ENCODE peak calls at places on chromosome 15, in five cellular contexts. One of them, this sample, is unnamed.

GRCh38 chr15:39113741-39114140 is 467.1 kb upstream of the THBS1 start:
- DNase-seq in ovary: no peak
- DNase-seq in psoas muscle: no peak
- DNase-seq in epithelial cell of esophagus: no peak
- DNase-seq in fibroblast of lung: no peak
- DNase-seq in this sample: no peak

GRCh38 chr15:75171408-75171807 is 30.3 kb upstream of the C15orf39 start:
- DNase-seq in ovary: no peak
- DNase-seq in psoas muscle: no peak
- DNase-seq in epithelial cell of esophagus: peak; percentile 49
- DNase-seq in fibroblast of lung: peak; percentile 91
- DNase-seq in this sample: no peak

GRCh38 chr15:88987951-88988671 is 74.9 kb upstream of the MFGE8 start:
- DNase-seq in ovary: no peak
- DNase-seq in psoas muscle: no peak
- DNase-seq in epithelial cell of esophagus: no peak
- DNase-seq in fibroblast of lung: peak; percentile 77
- DNase-seq in this sample: no peak

GRCh38 chr15:31461911-31462480 is 135.4 kb downstream of the KLF13 start:
- DNase-seq in ovary: no peak
- DNase-seq in psoas muscle: no peak
- DNase-seq in epithelial cell of esophagus: no peak
- DNase-seq in fibroblast of lung: no peak
- DNase-seq in this sample: no peak

GRCh38 chr15:58070801-58071418 is 5.4 kb upstream of the ALDH1A2 start:
- DNase-seq in ovary: peak; percentile 32
- DNase-seq in psoas muscle: peak; percentile 68
- DNase-seq in epithelial cell of esophagus: peak; percentile 68
- DNase-seq in fibroblast of lung: peak; percentile 30
- DNase-seq in this sample: peak; percentile 29

GRCh38 chr15:87902772-87903388 is 353.7 kb downstream of the NTRK3 start:
- DNase-seq in ovary: no peak
- DNase-seq in psoas muscle: no peak
- DNase-seq in epithelial cell of esophagus: no peak
- DNase-seq in fibroblast of lung: no peak
- DNase-seq in this sample: no peak

GRCh38 chr15:41292521-41292920 is 39.9 kb downstream of the OIP5 start:
- DNase-seq in ovary: no peak
- DNase-seq in psoas muscle: no peak
- DNase-seq in epithelial cell of esophagus: no peak
- DNase-seq in fibroblast of lung: peak; percentile 17
- DNase-seq in this sample: no peak

GRCh38 chr15:40762919-40763800 is 708 bp upstream of the GCHFR start:
- DNase-seq in ovary: peak; percentile 79
- DNase-seq in psoas muscle: peak; percentile 81
- DNase-seq in epithelial cell of esophagus: peak; percentile 46
- DNase-seq in fibroblast of lung: peak; percentile 57
- DNase-seq in this sample: peak; percentile 60

GRCh38 chr15:54481819-54482218 is 503.6 kb downstream of the UNC13C start:
- DNase-seq in ovary: no peak
- DNase-seq in psoas muscle: no peak
- DNase-seq in epithelial cell of esophagus: no peak
- DNase-seq in fibroblast of lung: no peak
- DNase-seq in this sample: no peak

GRCh38 chr15:101637549-101638318 is 14.4 kb downstream of the TM2D3 start:
- DNase-seq in ovary: no peak
- DNase-seq in psoas muscle: no peak
- DNase-seq in epithelial cell of esophagus: peak; percentile 85
- DNase-seq in fibroblast of lung: peak; percentile 58
- DNase-seq in this sample: no peak

GRCh38 chr15:90774731-90775521 is 57.8 kb downstream of the BLM start:
- DNase-seq in ovary: no peak
- DNase-seq in psoas muscle: no peak
- DNase-seq in epithelial cell of esophagus: peak; percentile 70
- DNase-seq in fibroblast of lung: peak; percentile 88
- DNase-seq in this sample: no peak

GRCh38 chr15:74134387-74135027 is 4.1 kb downstream of the ISLR2 start:
- DNase-seq in ovary: peak; percentile 23
- DNase-seq in psoas muscle: peak; percentile 78
- DNase-seq in epithelial cell of esophagus: peak; percentile 49
- DNase-seq in fibroblast of lung: peak; percentile 35
- DNase-seq in this sample: peak; percentile 51

GRCh38 chr15:74216949-74217348 is 14.4 kb upstream of the STRA6 start:
- DNase-seq in ovary: no peak
- DNase-seq in psoas muscle: no peak
- DNase-seq in epithelial cell of esophagus: no peak
- DNase-seq in fibroblast of lung: no peak
- DNase-seq in this sample: no peak

GRCh38 chr15:68278345-68279217 is 1.0 kb downstream of the FEM1B start:
- DNase-seq in ovary: no peak
- DNase-seq in psoas muscle: no peak
- DNase-seq in epithelial cell of esophagus: peak; percentile 61
- DNase-seq in fibroblast of lung: peak; percentile 66
- DNase-seq in this sample: no peak

GRCh38 chr15:90097475-90097874 is 4.8 kb downstream of the IDH2 start:
- DNase-seq in ovary: no peak
- DNase-seq in psoas muscle: no peak
- DNase-seq in epithelial cell of esophagus: no peak
- DNase-seq in fibroblast of lung: no peak
- DNase-seq in this sample: peak; percentile 61

GRCh38 chr15:38647683-38648082 is 83.1 kb upstream of the RASGRP1 start:
- DNase-seq in ovary: no peak
- DNase-seq in psoas muscle: no peak
- DNase-seq in epithelial cell of esophagus: peak; percentile 74
- DNase-seq in fibroblast of lung: peak; percentile 7
- DNase-seq in this sample: no peak

GRCh38 chr15:32036972-32037371 is 6.7 kb downstream of the CHRNA7 start:
- DNase-seq in ovary: no peak
- DNase-seq in psoas muscle: no peak
- DNase-seq in epithelial cell of esophagus: no peak
- DNase-seq in fibroblast of lung: no peak
- DNase-seq in this sample: no peak

GRCh38 chr15:95760508-95760907 is 570.0 kb upstream of the NR2F2 start:
- DNase-seq in ovary: peak; percentile 68
- DNase-seq in psoas muscle: no peak
- DNase-seq in epithelial cell of esophagus: no peak
- DNase-seq in fibroblast of lung: no peak
- DNase-seq in this sample: no peak

GRCh38 chr15:31501536-31502157 is 175.0 kb downstream of the KLF13 start:
- DNase-seq in ovary: no peak
- DNase-seq in psoas muscle: no peak
- DNase-seq in epithelial cell of esophagus: no peak
- DNase-seq in fibroblast of lung: no peak
- DNase-seq in this sample: no peak

GRCh38 chr15:96992817-96993216 is 662.3 kb downstream of the NR2F2 start:
- DNase-seq in ovary: no peak
- DNase-seq in psoas muscle: no peak
- DNase-seq in epithelial cell of esophagus: no peak
- DNase-seq in fibroblast of lung: no peak
- DNase-seq in this sample: no peak

GRCh38 chr15:72155021-72155621 is 36.9 kb downstream of the SENP8 start:
- DNase-seq in ovary: peak; percentile 39
- DNase-seq in psoas muscle: peak; percentile 78
- DNase-seq in epithelial cell of esophagus: peak; percentile 91
- DNase-seq in fibroblast of lung: peak; percentile 42
- DNase-seq in this sample: no peak

GRCh38 chr15:98382139-98382538 is 266.2 kb upstream of the IGF1R start:
- DNase-seq in ovary: no peak
- DNase-seq in psoas muscle: no peak
- DNase-seq in epithelial cell of esophagus: no peak
- DNase-seq in fibroblast of lung: no peak
- DNase-seq in this sample: no peak

DNA sequence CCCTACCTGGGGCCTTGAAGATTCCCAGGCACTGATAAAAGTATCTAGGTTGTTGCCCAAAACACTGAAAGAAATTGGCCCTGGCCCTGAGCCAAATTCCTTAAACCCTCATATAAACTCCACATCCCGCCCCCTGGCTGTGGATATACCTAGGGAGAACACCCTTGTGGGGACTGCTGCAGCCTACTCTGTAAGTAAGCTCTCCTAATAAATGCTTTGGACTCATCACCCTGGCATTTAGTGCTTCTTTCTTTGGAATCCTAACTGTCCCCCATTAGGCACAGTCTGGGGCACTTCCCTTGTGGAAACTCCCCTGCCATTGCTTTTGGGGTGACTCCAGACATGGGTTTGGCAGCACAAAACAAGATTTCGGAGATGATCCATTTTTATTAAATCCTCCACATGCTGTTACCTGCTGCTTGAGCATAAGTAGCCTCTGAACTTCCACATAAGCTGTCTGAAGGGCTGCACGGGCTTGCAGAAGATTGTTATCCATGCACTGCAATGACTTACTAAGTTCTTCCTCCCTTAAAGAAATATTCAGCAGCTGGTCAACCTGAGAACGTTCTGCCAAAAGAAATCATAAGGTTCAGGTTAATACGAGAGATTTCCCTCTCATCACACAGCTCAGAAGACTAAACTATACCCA is 46.4 kb downstream of the ZNF106 start:
- DNase-seq in ovary: no peak
- DNase-seq in psoas muscle: no peak
- DNase-seq in epithelial cell of esophagus: peak; percentile 4
- DNase-seq in fibroblast of lung: peak; percentile 39
- DNase-seq in this sample: no peak
- TF ChIP-seq CTCF in ovary: no peak
- TF ChIP-seq CTCF in psoas muscle: no peak
- TF ChIP-seq CTCF in epithelial cell of esophagus: no peak
- TF ChIP-seq CTCF in fibroblast of lung: no peak
- TF ChIP-seq CTCF in this sample: no peak

DNA sequence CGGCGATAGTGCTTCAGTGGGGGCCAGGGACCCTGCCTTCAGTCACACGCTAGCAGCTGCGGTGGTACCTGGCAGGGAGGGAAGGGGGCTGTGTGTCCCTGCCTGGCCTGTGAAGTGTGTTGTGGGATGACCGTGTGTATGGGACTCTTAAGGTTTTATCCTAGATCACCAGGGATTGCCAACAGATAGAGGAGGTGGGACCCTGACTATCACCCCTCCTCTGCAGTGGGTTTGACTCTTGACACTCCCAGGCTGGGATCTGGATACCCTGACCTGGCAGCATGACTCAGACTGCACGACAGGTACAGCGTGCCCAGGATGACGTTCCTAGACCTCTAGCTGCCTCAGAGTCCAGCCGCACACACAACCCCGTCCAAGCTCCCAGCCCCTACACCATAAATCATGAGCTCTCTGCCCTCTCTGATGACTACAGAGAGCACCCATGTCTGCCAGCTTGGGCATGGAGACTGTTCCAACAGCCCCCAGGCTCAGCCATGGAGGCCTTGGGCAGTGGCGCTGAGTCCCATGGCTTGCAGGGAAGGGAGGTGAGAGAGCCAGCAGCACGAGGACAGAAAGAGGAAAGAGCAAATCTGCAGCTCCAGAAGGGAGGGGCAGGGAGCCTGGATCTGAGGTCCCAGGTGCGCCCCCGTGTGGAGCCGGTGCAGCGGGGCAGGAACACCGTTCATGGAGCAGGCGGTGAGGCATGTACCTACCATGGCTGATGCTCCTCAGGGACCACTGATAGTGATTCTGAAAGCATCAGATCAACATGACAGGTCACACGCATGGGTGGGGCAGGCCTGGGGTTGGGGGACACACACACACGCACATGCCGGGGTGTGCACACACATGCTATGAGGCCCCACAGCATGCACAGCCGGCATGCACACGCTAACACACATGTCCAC is 71.0 kb downstream of the ADAMTS7 start:
- DNase-seq in ovary: no peak
- DNase-seq in psoas muscle: peak; percentile 80
- DNase-seq in epithelial cell of esophagus: peak; percentile 77
- DNase-seq in fibroblast of lung: no peak
- DNase-seq in this sample: no peak
- TF ChIP-seq CTCF in ovary: no peak
- TF ChIP-seq CTCF in psoas muscle: peak; percentile 35
- TF ChIP-seq CTCF in epithelial cell of esophagus: peak; percentile 64
- TF ChIP-seq CTCF in fibroblast of lung: peak; percentile 19
- TF ChIP-seq CTCF in this sample: peak; percentile 72

GRCh38 chr15:35546581-35547381 is 816 bp upstream of the DPH6 start:
- DNase-seq in ovary: peak; percentile 7
- DNase-seq in psoas muscle: peak; percentile 50
- DNase-seq in epithelial cell of esophagus: peak; percentile 3
- DNase-seq in fibroblast of lung: peak; percentile 12
- DNase-seq in this sample: no peak

GRCh38 chr15:35547775-35548364 is 1.9 kb upstream of the DPH6 start:
- DNase-seq in ovary: no peak
- DNase-seq in psoas muscle: no peak
- DNase-seq in epithelial cell of esophagus: no peak
- DNase-seq in fibroblast of lung: no peak
- DNase-seq in this sample: no peak

GRCh38 chr15:35548435-35548834 is 2.5 kb upstream of the DPH6 start:
- DNase-seq in ovary: no peak
- DNase-seq in psoas muscle: no peak
- DNase-seq in epithelial cell of esophagus: peak; percentile 69
- DNase-seq in fibroblast of lung: peak; percentile 17
- DNase-seq in this sample: no peak

GRCh38 chr15:35545825-35546580 is at the start of gene DPH6:
- DNase-seq in ovary: peak; percentile 78
- DNase-seq in psoas muscle: peak; percentile 92
- DNase-seq in epithelial cell of esophagus: peak; percentile 82
- DNase-seq in fibroblast of lung: peak; percentile 86
- DNase-seq in this sample: peak; percentile 79

GRCh38 chr15:35545316-35545824 is 595 bp downstream of the DPH6 start:
- DNase-seq in ovary: peak; percentile 31
- DNase-seq in psoas muscle: peak; percentile 63
- DNase-seq in epithelial cell of esophagus: peak; percentile 52
- DNase-seq in fibroblast of lung: peak; percentile 72
- DNase-seq in this sample: peak; percentile 7
- TF ChIP-seq CTCF in ovary: no peak
- TF ChIP-seq CTCF in psoas muscle: peak; percentile 12
- TF ChIP-seq CTCF in epithelial cell of esophagus: no peak
- TF ChIP-seq CTCF in fibroblast of lung: no peak
- TF ChIP-seq CTCF in this sample: no peak

GRCh38 chr15:64854041-64854440 is 12.3 kb downstream of the PLEKHO2 start:
- DNase-seq in ovary: no peak
- DNase-seq in psoas muscle: no peak
- DNase-seq in epithelial cell of esophagus: no peak
- DNase-seq in fibroblast of lung: peak; percentile 53
- DNase-seq in this sample: no peak

GRCh38 chr15:64847876-64848716 is 6.4 kb downstream of the PLEKHO2 start:
- DNase-seq in ovary: no peak
- DNase-seq in psoas muscle: no peak
- DNase-seq in epithelial cell of esophagus: no peak
- DNase-seq in fibroblast of lung: no peak
- DNase-seq in this sample: no peak

GRCh38 chr15:64854526-64854925 is 12.8 kb downstream of the PLEKHO2 start:
- DNase-seq in ovary: no peak
- DNase-seq in psoas muscle: no peak
- DNase-seq in epithelial cell of esophagus: no peak
- DNase-seq in fibroblast of lung: no peak
- DNase-seq in this sample: no peak

GRCh38 chr15:64850778-64851502 is 9.2 kb downstream of the PLEKHO2 start:
- DNase-seq in ovary: no peak
- DNase-seq in psoas muscle: no peak
- DNase-seq in epithelial cell of esophagus: peak; percentile 33
- DNase-seq in fibroblast of lung: no peak
- DNase-seq in this sample: no peak

DNA sequence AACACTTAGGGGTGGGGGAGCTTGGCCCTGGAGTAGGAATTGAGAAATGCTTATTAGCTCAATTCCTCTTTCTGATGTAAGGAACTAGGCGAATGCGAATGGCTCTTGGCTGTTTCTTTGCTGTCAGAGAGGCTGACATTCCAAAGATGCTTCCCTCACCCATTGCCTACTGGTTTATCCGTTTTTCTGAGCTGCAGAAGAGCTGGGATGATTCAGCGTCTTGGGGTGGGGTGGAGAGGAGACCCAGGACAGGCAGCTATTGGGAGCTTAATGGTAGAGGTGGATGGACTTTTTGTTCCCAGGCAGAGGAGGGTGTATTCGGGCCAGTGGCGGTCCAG is 9.8 kb downstream of the PLEKHO2 start:
- DNase-seq in ovary: no peak
- DNase-seq in psoas muscle: no peak
- DNase-seq in epithelial cell of esophagus: peak; percentile 50
- DNase-seq in fibroblast of lung: peak; percentile 93
- DNase-seq in this sample: no peak
- TF ChIP-seq CTCF in ovary: no peak
- TF ChIP-seq CTCF in psoas muscle: no peak
- TF ChIP-seq CTCF in epithelial cell of esophagus: no peak
- TF ChIP-seq CTCF in fibroblast of lung: no peak
- TF ChIP-seq CTCF in this sample: no peak

This sample was measured in GM13977.